ENCODE peak calls at places on chromosome 11, in five cellular contexts. V is hepatocyte, U is omental fat pad, I is fibroblast of the aortic adventitia, W is AG09319. L is an unnamed sample.
A peak's percentile ranks its signal among the peaks of the same experiment; 100 is the strongest.

GRCh38 chr11:72625746-72626636 is 48.2 kb downstream of the PDE2A start:
- DNase-seq in W (no peak), V (peak; percentile 83), U (no peak), I (peak; percentile 10), L (no peak)

GRCh38 chr11:110085255-110085838 is 7.8 kb upstream of the ZC3H12C start:
- DNase-seq in I (no peak), V (no peak), U (no peak), W (no peak), L (no peak)

GRCh38 chr11:93895106-93895862 is 44.9 kb upstream of the VSTM5 start:
- DNase-seq in V (peak; percentile 85), I (peak; percentile 93), W (peak; percentile 68), U (no peak), L (peak; percentile 85)

GRCh38 chr11:34084637-34085036 is 20.8 kb upstream of the NAT10 start:
- DNase-seq in V (no peak), W (no peak), U (no peak), I (no peak), L (no peak)

GRCh38 chr11:104663190-104664140 is 234.8 kb downstream of the CASP12 start:
- DNase-seq in W (no peak), V (no peak), U (no peak), I (no peak), L (no peak)

GRCh38 chr11:67640021-67640757 is 626 bp upstream of the TBX10 start:
- DNase-seq in U (no peak), W (peak; percentile 12), V (peak; percentile 79), I (peak; percentile 58), L (no peak)

GRCh38 chr11:69316941-69317340 is 23.0 kb downstream of the MYEOV start:
- DNase-seq in V (no peak), I (no peak), W (no peak), U (no peak), L (no peak)

GRCh38 chr11:1782831-1783724 is 19.4 kb upstream of the CTSD start:
- DNase-seq in I (peak; percentile 11), V (peak; percentile 13), W (no peak), U (no peak), L (peak; percentile 17)

GRCh38 chr11:32892355-32893090 is at the start of gene QSER1:
- DNase-seq in I (peak; percentile 29), W (no peak), V (peak; percentile 88), U (no peak), L (no peak)

GRCh38 chr11:6911378-6911777 is 9.4 kb upstream of the OR2D3 start:
- DNase-seq in U (no peak), I (no peak), W (no peak), V (no peak), L (no peak)

GRCh38 chr11:72257551-72257950 is 13.6 kb upstream of the PHOX2A start:
- DNase-seq in U (no peak), V (no peak), I (no peak), W (no peak), L (no peak)

GRCh38 chr11:124277809-124278208 is 21.6 kb downstream of the OR8G5 start:
- DNase-seq in V (no peak), I (no peak), W (no peak), U (no peak), L (no peak)

GRCh38 chr11:548700-549603 is 11.6 kb downstream of the LMNTD2 start:
- DNase-seq in W (no peak), I (no peak), V (no peak), U (no peak), L (no peak)

GRCh38 chr11:80414766-80415165 is 973.9 kb upstream of the TENM4 start:
- DNase-seq in W (no peak), U (no peak), I (peak; percentile 8), V (no peak), L (no peak)

GRCh38 chr11:101269990-101270660 is 140.5 kb upstream of the PGR start:
- DNase-seq in W (no peak), V (no peak), U (no peak), I (no peak), L (no peak)

GRCh38 chr11:95485115-95485900 is 254.3 kb upstream of the SESN3 start:
- DNase-seq in U (no peak), I (peak; percentile 57), V (no peak), W (no peak), L (no peak)

GRCh38 chr11:76025068-76025467 is 181.2 kb downstream of the WNT11 start:
- DNase-seq in U (no peak), W (peak; percentile 79), I (peak; percentile 91), V (no peak), L (peak; percentile 75)

GRCh38 chr11:96280444-96280843 is 62.6 kb downstream of the MAML2 start:
- DNase-seq in V (no peak), I (no peak), W (no peak), U (no peak), L (no peak)

GRCh38 chr11:134118016-134118415 is 49.1 kb downstream of the JAM3 start:
- DNase-seq in I (no peak), W (no peak), U (no peak), V (no peak), L (no peak)

GRCh38 chr11:27477831-27478230 is 5.2 kb upstream of the LGR4 start:
- DNase-seq in W (no peak), U (no peak), V (no peak), I (no peak), L (no peak)

GRCh38 chr11:2269601-2270321 is 627 bp downstream of the ASCL2 start:
- DNase-seq in V (peak; percentile 84), U (peak; percentile 14), W (peak; percentile 5), I (peak; percentile 29), L (no peak)

GRCh38 chr11:74204692-74205091 is 33.6 kb downstream of the PPME1 start:
- DNase-seq in U (no peak), V (no peak), W (no peak), I (no peak), L (no peak)

GRCh38 chr11:45659818-45660160 is 5.6 kb downstream of the CHST1 start:
- DNase-seq in I (no peak), U (no peak), W (no peak), V (no peak), L (no peak)

GRCh38 chr11:117633186-117633585 is 163.8 kb downstream of the DSCAML1 start:
- DNase-seq in I (no peak), V (no peak), W (no peak), U (no peak), L (no peak)

GRCh38 chr11:110463153-110463552 is 33.4 kb downstream of the FDX1 start:
- DNase-seq in W (peak; percentile 22), V (peak; percentile 67), I (peak; percentile 72), U (no peak), L (no peak)

GRCh38 chr11:92854162-92854561 is 115.3 kb upstream of the MTNR1B start:
- DNase-seq in I (no peak), U (no peak), V (no peak), W (no peak), L (no peak)

GRCh38 chr11:17864478-17864941 is 129.9 kb downstream of the KCNC1 start:
- DNase-seq in I (no peak), U (no peak), W (no peak), V (peak; percentile 45), L (no peak)

GRCh38 chr11:119148855-119149370 is at the start of gene ABCG4:
- DNase-seq in I (no peak), W (no peak), U (no peak), V (peak; percentile 49), L (no peak)

GRCh38 chr11:79198898-79199250 is 242.0 kb downstream of the TENM4 start:
- DNase-seq in V (no peak), U (no peak), I (peak; percentile 37), W (no peak), L (no peak)

GRCh38 chr11:111413849-111414248 is 34.8 kb upstream of the POU2AF1 start:
- DNase-seq in V (no peak), W (no peak), I (no peak), U (no peak), L (no peak)

GRCh38 chr11:71063129-71063528 is 189.2 kb downstream of the SHANK2 start:
- DNase-seq in U (no peak), I (no peak), V (no peak), W (no peak), L (no peak)

GRCh38 chr11:119970566-119970965 is 167.3 kb downstream of the TRIM29 start:
- DNase-seq in I (no peak), V (no peak), U (no peak), W (no peak), L (no peak)

GRCh38 chr11:59259047-59259446 is 46.3 kb upstream of the MPEG1 start:
- DNase-seq in U (no peak), I (no peak), V (no peak), W (no peak), L (no peak)

GRCh38 chr11:67024410-67024809 is 1.5 kb downstream of the SYT12 start:
- DNase-seq in U (no peak), I (no peak), V (no peak), W (no peak), L (no peak)

GRCh38 chr11:112318193-112318592 is 57.5 kb upstream of the PLET1 start:
- DNase-seq in W (peak; percentile 70), V (peak; percentile 44), I (peak; percentile 98), U (no peak), L (peak; percentile 78)

DNA sequence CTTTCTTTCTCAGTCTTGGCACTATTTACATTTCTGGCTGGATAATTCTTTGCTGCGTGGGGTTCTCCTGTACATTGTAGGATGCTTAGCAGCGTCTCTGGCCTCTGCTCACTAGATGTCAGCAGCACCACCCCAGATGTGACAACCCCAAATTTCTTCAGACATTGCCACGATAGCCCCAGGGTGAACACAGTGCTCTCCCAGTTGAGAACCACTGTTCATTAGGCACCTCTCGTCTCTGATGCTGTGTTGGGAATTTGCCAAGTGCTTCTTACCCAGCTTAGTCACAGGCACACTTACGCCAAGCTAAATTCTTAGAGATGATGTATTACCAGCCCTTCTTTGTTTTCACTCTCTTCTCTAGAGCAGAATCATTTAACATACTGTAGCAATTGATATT is 9.4 kb downstream of the TRIM6 start:
- DNase-seq in I (peak; percentile 93), U (no peak), V (peak; percentile 31), W (no peak), L (peak; percentile 73)
- TF ChIP-seq CTCF in I (peak; percentile 22), U (no peak), V (no peak), W (no peak), L (peak; percentile 23)

GRCh38 chr11:123166095-123166559 is 28.9 kb downstream of the CLMP start:
- DNase-seq in W (no peak), I (peak; percentile 74), U (peak; percentile 44), V (peak; percentile 77), L (no peak)
- TF ChIP-seq CTCF in W (peak; percentile 46), I (peak; percentile 71), U (no peak), V (peak; percentile 55), L (peak; percentile 70)

GRCh38 chr11:15139958-15140659 is 25.4 kb downstream of the INSC start:
- DNase-seq in W (no peak), U (no peak), I (no peak), V (no peak), L (no peak)
- TF ChIP-seq CTCF in W (no peak), U (no peak), I (no peak), V (no peak), L (no peak)

GRCh38 chr11:19574916-19575315 is 137.7 kb upstream of the NAV2 start:
- DNase-seq in I (no peak), V (no peak), U (no peak), W (no peak), L (no peak)

GRCh38 chr11:19576054-19576453 is 136.6 kb upstream of the NAV2 start:
- DNase-seq in I (no peak), U (no peak), V (no peak), W (no peak), L (no peak)

GRCh38 chr11:19570889-19571288 is 141.7 kb upstream of the NAV2 start:
- DNase-seq in U (no peak), V (no peak), I (no peak), W (no peak), L (no peak)

GRCh38 chr11:19571906-19572305 is 140.7 kb upstream of the NAV2 start:
- DNase-seq in W (no peak), U (no peak), I (no peak), V (no peak), L (no peak)

GRCh38 chr11:19573666-19574065 is 139.0 kb upstream of the NAV2 start:
- DNase-seq in V (no peak), W (no peak), U (no peak), I (no peak), L (no peak)
- TF ChIP-seq CTCF in V (no peak), W (no peak), U (no peak), I (no peak), L (no peak)